ENCODE peak calls at places on chromosome 2, in five cellular contexts. L, S, X, K and G are unnamed samples. For H3K4me1, the result is how much of the 10 kb centered on the place peaks cover.

GRCh38 chr2:43273477-43273876 is 47.1 kb upstream of the ZFP36L2 start:
- DNase-seq in L (no peak), S (no peak), X (peak), K (no peak), G (no peak)

GRCh38 chr2:195594248-195594647 is 62.8 kb upstream of the SLC39A10 start:
- DNase-seq in L (no peak), S (no peak), X (no peak), K (no peak), G (no peak)

GRCh38 chr2:26438926-26439325 is 37.2 kb downstream of the DRC1 start:
- DNase-seq in L (no peak), S (no peak), X (peak), K (no peak), G (no peak)

GRCh38 chr2:136281281-136282117 is 163.6 kb upstream of the CXCR4 start:
- DNase-seq in L (no peak), S (no peak), X (no peak), K (no peak), G (no peak)

GRCh38 chr2:217680376-217680775 is 322.4 kb downstream of the TNS1 start:
- DNase-seq in L (no peak), S (no peak), X (no peak), K (no peak), G (no peak)

GRCh38 chr2:227939271-227940027 is 68.0 kb downstream of the DAW1 start:
- DNase-seq in L (no peak), S (peak), X (peak), K (no peak), G (peak)

GRCh38 chr2:1769703-1770422 is 25.5 kb upstream of the PXDN start:
- DNase-seq in L (peak), S (peak), X (peak), K (peak), G (peak)

GRCh38 chr2:206392118-206392517 is 51.2 kb upstream of the ADAM23 start:
- DNase-seq in L (no peak), S (peak), X (peak), K (no peak), G (peak)

GRCh38 chr2:236215761-236216333 is 47.7 kb upstream of the GBX2 start:
- DNase-seq in L (peak), S (no peak), X (no peak), K (no peak), G (no peak)

GRCh38 chr2:49154891-49155290 is 576 bp upstream of the FSHR start:
- DNase-seq in L (no peak), S (no peak), X (no peak), K (no peak), G (no peak)

GRCh38 chr2:727071-727470 is 49.9 kb upstream of the TMEM18 start:
- DNase-seq in L (no peak), S (no peak), X (no peak), K (no peak), G (no peak)

GRCh38 chr2:119495948-119496347 is 28.3 kb downstream of the SCTR start:
- DNase-seq in L (peak), S (no peak), X (no peak), K (no peak), G (no peak)

GRCh38 chr2:239215136-239215925 is 185.5 kb downstream of the HDAC4 start:
- DNase-seq in L (no peak), S (no peak), X (no peak), K (no peak), G (no peak)

GRCh38 chr2:71306762-71307161 is 24.8 kb upstream of the ZNF638 start:
- DNase-seq in L (no peak), S (peak), X (peak), K (no peak), G (peak)

GRCh38 chr2:228653884-228654283 is 472.4 kb upstream of the SPHKAP start:
- DNase-seq in L (no peak), S (no peak), X (no peak), K (no peak), G (no peak)

GRCh38 chr2:10137053-10137843 is 14.7 kb downstream of the RRM2 start:
- DNase-seq in L (no peak), S (peak), X (no peak), K (no peak), G (peak)

GRCh38 chr2:158489366-158490112 is 32.8 kb downstream of the PKP4 start:
- DNase-seq in L (no peak), S (no peak), X (no peak), K (no peak), G (no peak)

GRCh38 chr2:146821836-146822316 is 1023.0 kb upstream of the ACVR2A start:
- DNase-seq in L (no peak), S (peak), X (peak), K (no peak), G (peak)

GRCh38 chr2:183341057-183341456 is 216.8 kb downstream of the NUP35 start:
- DNase-seq in L (no peak), S (no peak), X (no peak), K (no peak), G (no peak)

GRCh38 chr2:73103018-73103542 is 9.7 kb downstream of the RAB11FIP5 start:
- DNase-seq in L (no peak), S (no peak), X (no peak), K (peak), G (no peak)

GRCh38 chr2:178306351-178307073 is 112.2 kb downstream of the OSBPL6 start:
- DNase-seq in L (peak), S (peak), X (no peak), K (peak), G (no peak)

DNA sequence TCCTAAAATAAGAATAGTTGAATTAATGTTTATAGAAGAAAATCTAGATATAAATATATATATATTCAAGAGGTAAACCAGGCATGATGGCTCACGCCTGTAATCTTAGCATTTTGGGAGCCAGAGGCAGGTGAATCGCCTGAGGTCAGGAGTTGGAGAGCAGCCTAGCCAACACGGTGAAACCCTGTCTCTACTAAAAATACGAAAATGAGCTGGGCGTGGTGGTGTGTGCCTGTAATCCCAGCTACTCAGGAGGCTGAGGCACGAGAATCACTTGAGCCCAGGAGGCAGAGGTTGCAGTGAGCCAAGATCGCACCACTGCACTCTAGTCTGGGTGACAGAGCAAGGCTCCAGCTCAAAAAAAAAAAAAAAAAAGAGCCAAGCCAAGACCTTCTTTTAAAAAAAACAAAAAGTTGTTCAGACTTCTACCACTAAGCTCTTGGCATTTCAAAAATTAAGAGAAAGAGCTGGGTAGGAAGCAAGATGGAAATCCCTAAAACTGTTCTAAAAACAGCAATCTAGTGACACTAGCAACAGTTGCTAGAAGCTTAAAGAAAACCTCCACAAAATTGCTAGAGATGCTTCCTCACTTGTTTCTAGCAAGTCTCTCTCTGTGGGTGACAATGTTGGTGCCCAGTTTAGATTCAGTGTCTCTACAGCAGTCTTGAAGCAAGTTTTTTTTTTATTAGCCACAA is 70.4 kb downstream of the ANKRD44 start:
- DNase-seq in L (no peak), S (no peak), X (no peak), K (no peak), G (peak)
- H3K4me1 ChIP-seq in L (under half), S (under half), X (under half), K (under half), G (under half)

GRCh38 chr2:191051825-191052778 is 38.1 kb upstream of the STAT1 start:
- DNase-seq in L (no peak), S (peak), X (peak), K (no peak), G (no peak)
- H3K4me1 ChIP-seq in L (under half), S (under half), X (under half), K (under half), G (under half)

DNA sequence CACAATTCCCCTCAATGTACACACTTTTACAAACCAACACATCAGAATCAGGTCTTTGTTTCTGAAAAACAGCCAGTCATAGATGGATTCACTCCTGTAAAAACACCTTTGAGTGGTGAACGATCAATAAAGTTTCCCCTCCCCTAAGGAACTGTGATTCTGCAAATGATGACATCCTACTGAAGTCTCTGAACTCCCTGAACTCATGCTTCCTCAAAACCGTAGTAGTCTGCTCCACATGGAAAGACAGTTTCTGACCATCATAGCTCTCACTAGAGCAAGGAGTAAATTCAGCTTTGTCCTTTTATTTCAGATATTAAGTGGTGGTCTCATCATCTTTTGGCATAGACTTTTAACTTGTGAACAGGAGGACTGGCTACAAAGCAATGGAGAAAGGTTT is 43.5 kb upstream of the ACTR3 start:
- DNase-seq in L (no peak), S (no peak), X (no peak), K (no peak), G (no peak)
- H3K4me1 ChIP-seq in L (under half), S (under half), X (under half), K (under half), G (under half)

DNA sequence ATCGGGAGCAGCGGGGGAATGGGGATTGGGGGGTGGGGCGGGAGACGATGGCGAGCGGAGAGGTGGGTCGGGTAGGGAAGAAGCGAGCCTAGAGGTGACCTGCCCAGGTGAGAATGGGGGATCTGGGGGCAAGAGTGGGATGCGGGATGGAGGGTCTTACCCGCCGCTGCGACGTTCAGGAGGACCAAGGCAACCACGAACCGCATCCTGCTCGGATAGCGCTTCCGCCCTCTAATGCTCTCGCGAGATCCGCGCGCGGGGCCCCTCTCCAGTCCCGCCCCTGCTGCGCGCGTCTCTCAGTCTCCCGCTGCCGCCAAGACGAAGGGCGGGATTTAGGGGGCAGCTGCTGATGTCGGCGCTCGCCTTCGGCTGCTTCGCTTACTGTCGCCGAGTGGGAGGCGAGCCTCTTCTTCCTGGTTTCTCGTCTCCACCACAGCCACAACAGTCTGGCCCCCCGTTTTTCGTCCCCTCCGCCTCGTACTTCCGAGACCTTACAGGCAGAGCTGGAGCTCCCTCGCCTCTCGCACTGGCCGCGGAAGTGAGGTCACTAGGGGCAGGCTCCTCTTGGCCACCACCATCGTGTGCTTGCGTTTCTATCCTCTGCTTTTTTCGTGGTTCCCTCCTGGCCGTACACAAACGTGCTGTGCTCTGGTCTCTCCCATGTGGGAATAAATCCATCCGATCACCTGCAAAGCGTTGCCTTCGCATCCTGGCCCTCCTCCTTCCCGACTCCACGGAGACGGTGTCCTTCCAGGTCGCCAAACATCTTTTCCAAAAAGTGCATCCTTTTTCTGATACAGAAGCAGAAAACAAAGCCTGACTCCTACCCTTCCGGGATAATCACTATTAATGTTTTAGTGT is at the start of gene TGOLN2:
- DNase-seq in L (peak), S (peak), X (peak), K (peak), G (peak)
- H3K4me1 ChIP-seq in L (under half), S (under half), X (under half), K (under half), G (under half)

DNA sequence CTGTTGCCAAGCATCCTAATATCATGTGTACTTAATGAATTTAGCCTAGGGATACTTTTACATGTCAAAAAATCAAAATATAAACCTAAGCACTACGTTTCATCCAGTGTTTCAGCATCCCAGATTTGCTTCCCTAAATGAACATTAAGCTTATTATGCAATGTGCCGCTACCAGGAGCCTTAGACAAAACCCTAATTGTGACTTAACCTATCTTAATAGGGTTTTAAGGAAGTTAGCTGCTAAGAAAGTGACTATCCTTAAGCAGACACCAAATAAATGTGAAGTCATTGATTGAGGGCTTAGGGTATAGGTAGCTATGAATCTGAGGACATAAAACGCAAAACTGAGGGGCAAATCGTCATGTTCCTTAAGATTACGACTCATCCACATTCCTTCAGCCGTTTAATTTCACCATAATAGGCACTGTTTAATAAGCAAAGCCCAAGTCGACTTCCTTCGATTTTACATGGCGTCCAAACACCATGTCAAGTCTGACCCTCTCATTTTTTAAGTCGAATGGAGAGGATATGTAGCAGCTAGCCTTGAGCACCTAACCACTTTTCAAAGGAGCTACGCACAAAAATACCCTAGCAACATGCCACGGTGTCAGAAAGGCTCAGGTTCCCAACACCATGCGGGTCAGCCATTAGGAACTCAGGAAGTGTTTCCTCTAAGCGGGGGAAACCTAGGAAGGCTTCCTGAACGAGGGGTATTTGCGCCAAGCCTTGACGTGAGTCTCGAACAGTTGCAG is 1.1 kb downstream of the HDLBP start:
- DNase-seq in L (no peak), S (no peak), X (peak), K (no peak), G (peak)
- H3K4me1 ChIP-seq in L (under half), S (under half), X (under half), K (under half), G (under half)